ENCODE peak calls at places on chromosomes 2 and 18, in six cellular contexts. C is GM23248, F is retina, V is M059J, B is NCI-H1417, S is hypothalamus. Z is an unnamed sample.

GRCh38 chr18:50429207-50429948 is 54.5 kb downstream of the SKA1 start:
- DNase-seq in C (peak), F (peak), V (peak), B (peak), S (no peak), Z (no peak)

GRCh38 chr2:182980115-182980514 is 58.1 kb downstream of the NCKAP1 start:
- DNase-seq in C (peak), F (no peak), V (peak), B (peak), S (no peak), Z (no peak)

GRCh38 chr2:42141687-42142475 is 27.3 kb upstream of the EML4 start:
- DNase-seq in C (peak), F (peak), V (peak), B (peak), S (no peak), Z (no peak)

GRCh38 chr2:191050640-191050987 is 36.6 kb upstream of the STAT1 start:
- DNase-seq in C (peak), F (no peak), V (peak), B (no peak), S (no peak), Z (no peak)

GRCh38 chr2:43032894-43033270 is 193.5 kb downstream of the ZFP36L2 start:
- DNase-seq in C (no peak), F (no peak), V (no peak), B (no peak), S (no peak), Z (peak)

GRCh38 chr2:202822411-202822810 is 49.2 kb downstream of the ICA1L start:
- DNase-seq in C (no peak), F (no peak), V (peak), B (no peak), S (no peak), Z (no peak)

GRCh38 chr2:84297155-84297554 is 161.9 kb downstream of the SUCLG1 start:
- DNase-seq in C (no peak), F (no peak), V (peak), B (no peak), S (no peak), Z (no peak)

GRCh38 chr2:225025917-225026571 is 16.2 kb downstream of the DOCK10 start:
- DNase-seq in C (peak), F (no peak), V (peak), B (no peak), S (no peak), Z (no peak)

GRCh38 chr2:85423525-85423924 is 5.0 kb downstream of the SH2D6 start:
- DNase-seq in C (no peak), F (no peak), V (no peak), B (no peak), S (no peak), Z (no peak)

GRCh38 chr2:133500967-133501366 is 67.3 kb downstream of the NCKAP5 start:
- DNase-seq in C (no peak), F (no peak), V (peak), B (no peak), S (no peak), Z (no peak)

GRCh38 chr2:9739508-9739907 is 103.8 kb upstream of the TAF1B start:
- DNase-seq in C (peak), F (no peak), V (no peak), B (no peak), S (no peak), Z (peak)

GRCh38 chr2:85852078-85852790 is 36.6 kb downstream of the ST3GAL5 start:
- DNase-seq in C (no peak), F (no peak), V (no peak), B (no peak), S (no peak), Z (no peak)

GRCh38 chr2:16204251-16204650 is 263.9 kb downstream of the MYCN start:
- DNase-seq in C (no peak), F (no peak), V (no peak), B (no peak), S (no peak), Z (no peak)

GRCh38 chr2:53828331-53828730 is 31.4 kb downstream of the GPR75 start:
- DNase-seq in C (no peak), F (no peak), V (no peak), B (no peak), S (no peak), Z (no peak)

GRCh38 chr2:8827729-8828128 is 9.7 kb downstream of the KIDINS220 start:
- DNase-seq in C (no peak), F (no peak), V (no peak), B (no peak), S (no peak), Z (no peak)

GRCh38 chr18:58780045-58780444 is 84.6 kb upstream of the ZNF532 start:
- DNase-seq in C (no peak), F (no peak), V (no peak), B (no peak), S (no peak), Z (no peak)

GRCh38 chr2:129467941-129468340 is 511.5 kb upstream of the RAB6C start:
- DNase-seq in C (no peak), F (no peak), V (no peak), B (no peak), S (no peak), Z (no peak)

GRCh38 chr2:132560562-132560961 is 109.4 kb downstream of the LYPD1 start:
- DNase-seq in C (no peak), F (no peak), V (peak), B (no peak), S (no peak), Z (no peak)

GRCh38 chr2:239239607-239240479 is 161.0 kb downstream of the HDAC4 start:
- DNase-seq in C (no peak), F (peak), V (no peak), B (peak), S (no peak), Z (peak)

Z was measured in coronary artery.